ENCODE peak calls at places on chromosomes 12 and 14, in ten cellular contexts. One of them, this sample, is unnamed.

GRCh38 chr12:34354239-34355200 is 332.2 kb downstream of the ALG10 start:
- DNase-seq in dorsolateral prefrontal cortex: no peak
- DNase-seq in CD4-positive, CD25-positive, alpha-beta regulatory T cell: no peak
- DNase-seq in hepatocyte: no peak
- DNase-seq in PC-3: no peak
- DNase-seq in trophoblast cell: no peak
- DNase-seq in A549: peak
- DNase-seq in breast epithelium: no peak
- DNase-seq in esophagus muscularis mucosa: no peak
- DNase-seq in brain microvascular endothelial cell: no peak
- DNase-seq in this sample: no peak

GRCh38 chr14:99674776-99675175 is 9.3 kb upstream of the CYP46A1 start:
- DNase-seq in CD4-positive, CD25-positive, alpha-beta regulatory T cell: no peak
- DNase-seq in breast epithelium: no peak
- DNase-seq in brain microvascular endothelial cell: no peak
- DNase-seq in PC-3: no peak
- DNase-seq in dorsolateral prefrontal cortex: no peak
- DNase-seq in A549: no peak
- DNase-seq in esophagus muscularis mucosa: no peak
- DNase-seq in hepatocyte: no peak
- DNase-seq in trophoblast cell: no peak
- DNase-seq in this sample: no peak

GRCh38 chr12:44227601-44228000 is 391.7 kb downstream of the TMEM117 start:
- DNase-seq in A549: no peak
- DNase-seq in breast epithelium: no peak
- DNase-seq in hepatocyte: no peak
- DNase-seq in dorsolateral prefrontal cortex: no peak
- DNase-seq in trophoblast cell: no peak
- DNase-seq in esophagus muscularis mucosa: no peak
- DNase-seq in PC-3: no peak
- DNase-seq in brain microvascular endothelial cell: no peak
- DNase-seq in CD4-positive, CD25-positive, alpha-beta regulatory T cell: no peak
- DNase-seq in this sample: no peak

GRCh38 chr12:78290606-78291345 is 460.1 kb downstream of the NAV3 start:
- DNase-seq in dorsolateral prefrontal cortex: no peak
- DNase-seq in trophoblast cell: no peak
- DNase-seq in PC-3: peak
- DNase-seq in CD4-positive, CD25-positive, alpha-beta regulatory T cell: no peak
- DNase-seq in breast epithelium: no peak
- DNase-seq in esophagus muscularis mucosa: no peak
- DNase-seq in brain microvascular endothelial cell: peak
- DNase-seq in hepatocyte: peak
- DNase-seq in A549: peak
- DNase-seq in this sample: no peak

GRCh38 chr14:83975435-83976222 is 1554.3 kb upstream of the FLRT2 start:
- DNase-seq in breast epithelium: no peak
- DNase-seq in dorsolateral prefrontal cortex: no peak
- DNase-seq in A549: no peak
- DNase-seq in brain microvascular endothelial cell: peak
- DNase-seq in PC-3: no peak
- DNase-seq in esophagus muscularis mucosa: no peak
- DNase-seq in hepatocyte: peak
- DNase-seq in CD4-positive, CD25-positive, alpha-beta regulatory T cell: no peak
- DNase-seq in trophoblast cell: no peak
- DNase-seq in this sample: no peak

GRCh38 chr14:20631023-20631820 is 10.3 kb downstream of the OR6S1 start:
- DNase-seq in dorsolateral prefrontal cortex: no peak
- DNase-seq in A549: peak
- DNase-seq in brain microvascular endothelial cell: peak
- DNase-seq in CD4-positive, CD25-positive, alpha-beta regulatory T cell: peak
- DNase-seq in PC-3: peak
- DNase-seq in trophoblast cell: no peak
- DNase-seq in hepatocyte: peak
- DNase-seq in esophagus muscularis mucosa: no peak
- DNase-seq in breast epithelium: no peak
- DNase-seq in this sample: no peak

GRCh38 chr14:68688872-68689371 is 103.9 kb downstream of the ZFP36L1 start:
- DNase-seq in CD4-positive, CD25-positive, alpha-beta regulatory T cell: no peak
- DNase-seq in PC-3: peak
- DNase-seq in breast epithelium: no peak
- DNase-seq in esophagus muscularis mucosa: no peak
- DNase-seq in trophoblast cell: no peak
- DNase-seq in A549: peak
- DNase-seq in dorsolateral prefrontal cortex: no peak
- DNase-seq in brain microvascular endothelial cell: peak
- DNase-seq in hepatocyte: peak
- DNase-seq in this sample: peak

GRCh38 chr14:101562659-101563351 is 1.5 kb downstream of the DIO3 start:
- DNase-seq in trophoblast cell: no peak
- DNase-seq in brain microvascular endothelial cell: no peak
- DNase-seq in CD4-positive, CD25-positive, alpha-beta regulatory T cell: no peak
- DNase-seq in hepatocyte: no peak
- DNase-seq in breast epithelium: no peak
- DNase-seq in esophagus muscularis mucosa: no peak
- DNase-seq in PC-3: no peak
- DNase-seq in A549: no peak
- DNase-seq in dorsolateral prefrontal cortex: no peak
- DNase-seq in this sample: no peak

GRCh38 chr12:107139787-107140186 is 46.4 kb upstream of the CRY1 start:
- DNase-seq in hepatocyte: no peak
- DNase-seq in PC-3: no peak
- DNase-seq in CD4-positive, CD25-positive, alpha-beta regulatory T cell: no peak
- DNase-seq in trophoblast cell: no peak
- DNase-seq in esophagus muscularis mucosa: no peak
- DNase-seq in breast epithelium: no peak
- DNase-seq in brain microvascular endothelial cell: no peak
- DNase-seq in A549: no peak
- DNase-seq in dorsolateral prefrontal cortex: no peak
- DNase-seq in this sample: no peak

GRCh38 chr12:69685810-69686209 is 13.3 kb downstream of the BEST3 start:
- DNase-seq in breast epithelium: no peak
- DNase-seq in hepatocyte: no peak
- DNase-seq in trophoblast cell: no peak
- DNase-seq in dorsolateral prefrontal cortex: no peak
- DNase-seq in CD4-positive, CD25-positive, alpha-beta regulatory T cell: no peak
- DNase-seq in brain microvascular endothelial cell: peak
- DNase-seq in esophagus muscularis mucosa: no peak
- DNase-seq in A549: peak
- DNase-seq in PC-3: peak
- DNase-seq in this sample: no peak

GRCh38 chr12:75976913-75977312 is 54.7 kb downstream of the PHLDA1 start:
- DNase-seq in esophagus muscularis mucosa: no peak
- DNase-seq in CD4-positive, CD25-positive, alpha-beta regulatory T cell: no peak
- DNase-seq in breast epithelium: no peak
- DNase-seq in trophoblast cell: no peak
- DNase-seq in dorsolateral prefrontal cortex: no peak
- DNase-seq in hepatocyte: no peak
- DNase-seq in PC-3: no peak
- DNase-seq in brain microvascular endothelial cell: no peak
- DNase-seq in A549: no peak
- DNase-seq in this sample: no peak

GRCh38 chr14:77620222-77620865 is 3.9 kb upstream of the SPTLC2 start:
- DNase-seq in CD4-positive, CD25-positive, alpha-beta regulatory T cell: no peak
- DNase-seq in esophagus muscularis mucosa: no peak
- DNase-seq in hepatocyte: no peak
- DNase-seq in A549: no peak
- DNase-seq in brain microvascular endothelial cell: no peak
- DNase-seq in PC-3: no peak
- DNase-seq in breast epithelium: no peak
- DNase-seq in dorsolateral prefrontal cortex: no peak
- DNase-seq in trophoblast cell: no peak
- DNase-seq in this sample: no peak

GRCh38 chr14:23127861-23128260 is 8.8 kb upstream of the CEBPE start:
- DNase-seq in PC-3: no peak
- DNase-seq in CD4-positive, CD25-positive, alpha-beta regulatory T cell: no peak
- DNase-seq in A549: no peak
- DNase-seq in brain microvascular endothelial cell: no peak
- DNase-seq in hepatocyte: no peak
- DNase-seq in trophoblast cell: no peak
- DNase-seq in esophagus muscularis mucosa: no peak
- DNase-seq in breast epithelium: no peak
- DNase-seq in dorsolateral prefrontal cortex: no peak
- DNase-seq in this sample: no peak

GRCh38 chr14:23126548-23127278 is 7.7 kb upstream of the CEBPE start:
- DNase-seq in dorsolateral prefrontal cortex: no peak
- DNase-seq in A549: no peak
- DNase-seq in CD4-positive, CD25-positive, alpha-beta regulatory T cell: no peak
- DNase-seq in esophagus muscularis mucosa: no peak
- DNase-seq in hepatocyte: no peak
- DNase-seq in brain microvascular endothelial cell: no peak
- DNase-seq in breast epithelium: no peak
- DNase-seq in PC-3: no peak
- DNase-seq in trophoblast cell: no peak
- DNase-seq in this sample: no peak

GRCh38 chr14:23124337-23124954 is 5.4 kb upstream of the CEBPE start:
- DNase-seq in dorsolateral prefrontal cortex: no peak
- DNase-seq in esophagus muscularis mucosa: no peak
- DNase-seq in CD4-positive, CD25-positive, alpha-beta regulatory T cell: no peak
- DNase-seq in A549: no peak
- DNase-seq in breast epithelium: no peak
- DNase-seq in hepatocyte: no peak
- DNase-seq in PC-3: no peak
- DNase-seq in brain microvascular endothelial cell: no peak
- DNase-seq in trophoblast cell: no peak
- DNase-seq in this sample: no peak

GRCh38 chr14:23125006-23125405 is 6.0 kb upstream of the CEBPE start:
- DNase-seq in PC-3: no peak
- DNase-seq in esophagus muscularis mucosa: no peak
- DNase-seq in hepatocyte: no peak
- DNase-seq in dorsolateral prefrontal cortex: no peak
- DNase-seq in A549: no peak
- DNase-seq in CD4-positive, CD25-positive, alpha-beta regulatory T cell: no peak
- DNase-seq in breast epithelium: no peak
- DNase-seq in brain microvascular endothelial cell: no peak
- DNase-seq in trophoblast cell: no peak
- DNase-seq in this sample: no peak

GRCh38 chr14:23125933-23126524 is 7.0 kb upstream of the CEBPE start:
- DNase-seq in breast epithelium: no peak
- DNase-seq in hepatocyte: no peak
- DNase-seq in brain microvascular endothelial cell: no peak
- DNase-seq in esophagus muscularis mucosa: no peak
- DNase-seq in trophoblast cell: no peak
- DNase-seq in A549: no peak
- DNase-seq in CD4-positive, CD25-positive, alpha-beta regulatory T cell: no peak
- DNase-seq in dorsolateral prefrontal cortex: no peak
- DNase-seq in PC-3: no peak
- DNase-seq in this sample: no peak
- H3K27ac ChIP-seq in breast epithelium: peak
- H3K27ac ChIP-seq in hepatocyte: no peak
- H3K27ac ChIP-seq in brain microvascular endothelial cell: no peak
- H3K27ac ChIP-seq in esophagus muscularis mucosa: peak
- H3K27ac ChIP-seq in trophoblast cell: no peak
- H3K27ac ChIP-seq in A549: no peak
- H3K27ac ChIP-seq in CD4-positive, CD25-positive, alpha-beta regulatory T cell: no peak
- H3K27ac ChIP-seq in dorsolateral prefrontal cortex: no peak
- H3K27ac ChIP-seq in PC-3: no peak
- H3K27ac ChIP-seq in this sample: no peak

DNA sequence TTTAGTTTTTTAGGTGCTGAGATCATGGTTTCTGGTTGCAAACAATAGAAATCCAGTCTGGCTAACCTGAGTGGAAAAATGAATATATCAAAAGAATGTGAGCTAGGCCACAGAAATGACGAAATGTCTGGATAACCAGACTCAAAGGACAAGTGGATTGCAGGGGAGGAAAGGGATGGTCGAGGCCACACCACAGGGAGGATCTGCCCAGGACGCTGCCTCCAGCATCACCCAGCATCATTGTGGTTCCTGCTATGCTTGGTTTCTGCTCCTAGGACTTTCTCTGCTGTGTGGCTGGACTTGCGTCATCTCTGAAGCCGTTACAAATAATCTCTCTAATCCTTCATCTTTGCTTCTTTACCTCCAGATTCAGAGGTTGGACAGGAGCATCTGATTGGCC is 80.4 kb downstream of the TTC8 start:
- DNase-seq in dorsolateral prefrontal cortex: no peak
- DNase-seq in A549: no peak
- DNase-seq in breast epithelium: no peak
- DNase-seq in hepatocyte: no peak
- DNase-seq in esophagus muscularis mucosa: peak
- DNase-seq in PC-3: no peak
- DNase-seq in trophoblast cell: peak
- DNase-seq in brain microvascular endothelial cell: peak
- DNase-seq in CD4-positive, CD25-positive, alpha-beta regulatory T cell: no peak
- DNase-seq in this sample: no peak
- H3K27ac ChIP-seq in dorsolateral prefrontal cortex: no peak
- H3K27ac ChIP-seq in A549: no peak
- H3K27ac ChIP-seq in breast epithelium: no peak
- H3K27ac ChIP-seq in hepatocyte: no peak
- H3K27ac ChIP-seq in esophagus muscularis mucosa: no peak
- H3K27ac ChIP-seq in PC-3: no peak
- H3K27ac ChIP-seq in trophoblast cell: no peak
- H3K27ac ChIP-seq in brain microvascular endothelial cell: no peak
- H3K27ac ChIP-seq in CD4-positive, CD25-positive, alpha-beta regulatory T cell: no peak
- H3K27ac ChIP-seq in this sample: no peak

GRCh38 chr12:97556201-97556824 is 93.7 kb downstream of the RMST start:
- DNase-seq in esophagus muscularis mucosa: no peak
- DNase-seq in A549: no peak
- DNase-seq in breast epithelium: peak
- DNase-seq in hepatocyte: peak
- DNase-seq in dorsolateral prefrontal cortex: no peak
- DNase-seq in trophoblast cell: peak
- DNase-seq in brain microvascular endothelial cell: no peak
- DNase-seq in CD4-positive, CD25-positive, alpha-beta regulatory T cell: no peak
- DNase-seq in PC-3: peak
- DNase-seq in this sample: no peak
- H3K27ac ChIP-seq in esophagus muscularis mucosa: no peak
- H3K27ac ChIP-seq in A549: no peak
- H3K27ac ChIP-seq in breast epithelium: peak
- H3K27ac ChIP-seq in hepatocyte: no peak
- H3K27ac ChIP-seq in dorsolateral prefrontal cortex: no peak
- H3K27ac ChIP-seq in trophoblast cell: peak
- H3K27ac ChIP-seq in brain microvascular endothelial cell: no peak
- H3K27ac ChIP-seq in CD4-positive, CD25-positive, alpha-beta regulatory T cell: no peak
- H3K27ac ChIP-seq in PC-3: no peak
- H3K27ac ChIP-seq in this sample: no peak

DNA sequence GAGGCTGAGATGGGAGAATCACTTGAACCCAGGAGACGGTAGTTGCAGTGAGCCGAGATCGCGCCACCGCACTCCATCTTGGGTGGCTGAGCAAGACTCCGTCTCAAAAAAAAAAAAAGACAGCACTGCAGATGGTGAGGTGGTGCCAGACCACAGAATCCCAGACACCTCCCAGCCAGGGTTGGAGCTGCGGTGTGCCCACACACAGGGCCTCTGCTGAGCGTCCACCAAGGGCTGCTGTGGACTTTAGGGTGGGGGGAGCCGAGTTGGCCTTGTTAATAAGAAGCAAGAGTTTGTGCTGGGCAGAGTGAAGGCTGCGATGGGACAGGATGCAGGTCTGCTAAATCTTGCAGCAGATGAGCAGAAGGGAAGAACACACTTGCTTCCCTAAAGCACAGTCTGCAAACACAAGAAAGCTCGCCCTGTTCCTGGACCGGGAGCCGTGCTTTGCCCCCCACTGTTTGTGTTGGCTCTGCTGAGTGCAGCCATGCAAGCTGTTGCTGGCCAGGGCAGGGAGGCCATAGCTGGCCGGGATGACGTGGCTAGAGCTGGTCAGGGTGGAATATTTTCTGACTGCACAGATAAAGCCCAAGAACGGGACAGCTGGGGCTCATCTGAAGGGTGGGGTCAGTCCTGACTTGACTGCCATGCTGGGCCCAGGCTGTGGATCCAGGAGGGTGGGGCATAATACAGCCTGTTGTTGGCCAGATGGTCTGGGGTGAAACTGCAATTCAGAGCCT is 14.4 kb downstream of the KMT5A start:
- DNase-seq in CD4-positive, CD25-positive, alpha-beta regulatory T cell: no peak
- DNase-seq in trophoblast cell: no peak
- DNase-seq in breast epithelium: no peak
- DNase-seq in dorsolateral prefrontal cortex: no peak
- DNase-seq in hepatocyte: no peak
- DNase-seq in esophagus muscularis mucosa: no peak
- DNase-seq in PC-3: no peak
- DNase-seq in brain microvascular endothelial cell: peak
- DNase-seq in A549: no peak
- DNase-seq in this sample: no peak
- H3K27ac ChIP-seq in CD4-positive, CD25-positive, alpha-beta regulatory T cell: no peak
- H3K27ac ChIP-seq in trophoblast cell: no peak
- H3K27ac ChIP-seq in breast epithelium: peak
- H3K27ac ChIP-seq in dorsolateral prefrontal cortex: peak
- H3K27ac ChIP-seq in hepatocyte: no peak
- H3K27ac ChIP-seq in esophagus muscularis mucosa: peak
- H3K27ac ChIP-seq in PC-3: no peak
- H3K27ac ChIP-seq in brain microvascular endothelial cell: peak
- H3K27ac ChIP-seq in A549: no peak
- H3K27ac ChIP-seq in this sample: no peak